ENCODE peak calls at places on chromosomes 13 and 19, in six cellular contexts. M is Calu3; O is neuronal stem cell; D is left ventricle myocardium inferior; A is stimulated activated CD8-positive, alpha-beta memory T cell treated with anti-CD3 and anti-CD28 coated beads, Interleukin-7, amount 100 ng/mL, for 1 hour; P is T follicular helper cell. R is an unnamed sample.

GRCh38 chr19:5352229-5352763 is 11.7 kb upstream of the PTPRS start:
- DNase-seq in O (no peak), M (no peak), P (no peak), A (no peak), D (no peak), R (no peak)

GRCh38 chr13:24624801-24625231 is 55.4 kb upstream of the ATP12A start:
- DNase-seq in P (no peak), A (no peak), D (no peak), O (no peak), M (no peak), R (no peak)

GRCh38 chr19:29302002-29302928 is 89.3 kb upstream of the UQCRFS1 start:
- DNase-seq in O (no peak), D (no peak), P (no peak), M (no peak), A (no peak), R (no peak)

GRCh38 chr19:51777570-51778460 is 16.8 kb downstream of the FPR2 start:
- DNase-seq in M (peak), O (peak), D (peak), P (peak), A (no peak), R (peak)

GRCh38 chr19:38120471-38121030 is 103.5 kb downstream of the DPF1 start:
- DNase-seq in M (no peak), D (no peak), P (no peak), A (no peak), O (no peak), R (no peak)

GRCh38 chr13:95191821-95192220 is 109.4 kb downstream of the ABCC4 start:
- DNase-seq in O (peak), P (peak), D (peak), M (peak), A (peak), R (peak)

GRCh38 chr19:55179570-55180484 is at the start of gene SYT5:
- DNase-seq in P (peak), D (peak), M (peak), A (peak), O (peak), R (peak)

GRCh38 chr13:73254827-73255226 is 196.0 kb downstream of the KLF5 start:
- DNase-seq in P (no peak), M (no peak), A (no peak), D (no peak), O (no peak), R (no peak)

GRCh38 chr13:57629821-57630235 is 1.7 kb upstream of the PCDH17 start:
- DNase-seq in D (peak), O (peak), P (no peak), A (no peak), M (no peak), R (no peak)

GRCh38 chr13:32045963-32046785 is 14.6 kb downstream of the FRY start:
- DNase-seq in M (peak), D (no peak), A (no peak), O (no peak), P (no peak), R (no peak)

R was measured in activated T-helper 2 cell treated with anti-CD3 and anti-CD28 coated beads, Interferon-gamma antibody, Interleukin-2, Interleukin-4, amounts not matched to agents 10 μg/mL and 5 μg/mL and 100 μg/mL, durations not matched to agents 14 hours and 24 hours and 36 hours.